ENCODE peak calls at places on chromosomes 2 and 18, in four cellular contexts. E is CD4-positive, alpha-beta memory T cell; I is SJSA1; K is ovary. L is an unnamed sample. For H3K36me3, the result is how much of the 10 kb centered on the place peaks cover.

GRCh38 chr2:6932833-6933232 is 15.6 kb downstream of the RNF144A start:
- DNase-seq in E (no peak), I (no peak), K (no peak), L (no peak)

GRCh38 chr18:32096936-32097335 is 5.3 kb downstream of the RNF138 start:
- DNase-seq in E (no peak), I (no peak), K (no peak), L (no peak)

GRCh38 chr2:120053891-120054290 is 41.0 kb downstream of the EPB41L5 start:
- DNase-seq in E (no peak), I (peak), K (no peak), L (no peak)

GRCh38 chr18:7632152-7633098 is 65.3 kb downstream of the PTPRM start:
- DNase-seq in E (no peak), I (no peak), K (no peak), L (no peak)

GRCh38 chr2:223944166-223944703 is 900 bp downstream of the WDFY1 start:
- DNase-seq in E (peak), I (peak), K (peak), L (peak)

GRCh38 chr18:12329125-12329698 is 21.2 kb downstream of the TUBB6 start:
- DNase-seq in E (no peak), I (no peak), K (no peak), L (no peak)

GRCh38 chr2:238709961-238710360 is 137.9 kb upstream of the TWIST2 start:
- DNase-seq in E (no peak), I (no peak), K (no peak), L (no peak)

GRCh38 chr2:16217271-16217670 is 276.9 kb downstream of the MYCN start:
- DNase-seq in E (no peak), I (no peak), K (no peak), L (no peak)

GRCh38 chr2:144516981-144517824 is 2.7 kb downstream of the ZEB2 start:
- DNase-seq in E (peak), I (peak), K (peak), L (peak)

GRCh38 chr2:19722486-19723420 is 179.0 kb downstream of the TTC32 start:
- DNase-seq in E (no peak), I (no peak), K (no peak), L (no peak)

GRCh38 chr2:112493858-112494648 is 12.1 kb downstream of the TTL start:
- DNase-seq in E (no peak), I (peak), K (no peak), L (no peak)

GRCh38 chr2:112491946-112492345 is 10.0 kb downstream of the TTL start:
- DNase-seq in E (no peak), I (no peak), K (no peak), L (no peak)

GRCh38 chr2:112488201-112488600 is 6.2 kb downstream of the TTL start:
- DNase-seq in E (no peak), I (no peak), K (no peak), L (no peak)

GRCh38 chr2:112494839-112495238 is 12.9 kb downstream of the TTL start:
- DNase-seq in E (no peak), I (no peak), K (no peak), L (no peak)

DNA sequence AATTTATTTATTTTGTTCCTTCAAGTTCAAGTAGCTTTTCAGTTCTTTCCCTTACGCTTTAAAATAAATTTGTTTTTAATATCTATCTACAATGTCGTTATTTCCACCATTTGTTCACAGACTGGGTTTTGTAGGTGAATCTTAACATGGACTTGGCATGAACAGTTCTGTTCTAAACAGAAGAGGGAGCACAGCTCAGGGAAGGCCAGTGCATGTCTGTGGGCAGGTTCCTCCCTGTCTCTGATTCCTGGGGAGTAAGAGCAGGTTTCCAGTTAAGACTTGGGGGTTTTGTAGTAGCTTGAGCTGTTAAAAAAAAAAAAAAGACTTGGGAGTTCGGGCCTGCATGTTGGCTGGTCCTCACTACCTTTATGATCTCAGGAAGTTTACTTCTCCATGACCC is 11.1 kb downstream of the TTL start:
- DNase-seq in E (no peak), I (no peak), K (no peak), L (no peak)
- H3K36me3 ChIP-seq in E (under half), I (under half), K (under half), L (under half)

GRCh38 chr2:46382331-46383112 is 85.3 kb downstream of the EPAS1 start:
- DNase-seq in E (no peak), I (no peak), K (no peak), L (no peak)

GRCh38 chr2:46384457-46384815 is 87.2 kb downstream of the EPAS1 start:
- DNase-seq in E (no peak), I (no peak), K (no peak), L (no peak)

GRCh38 chr2:46381871-46382270 is 84.7 kb downstream of the EPAS1 start:
- DNase-seq in E (no peak), I (no peak), K (no peak), L (no peak)

GRCh38 chr2:46383113-46383395 is 85.8 kb downstream of the EPAS1 start:
- DNase-seq in E (no peak), I (no peak), K (no peak), L (no peak)

DNA sequence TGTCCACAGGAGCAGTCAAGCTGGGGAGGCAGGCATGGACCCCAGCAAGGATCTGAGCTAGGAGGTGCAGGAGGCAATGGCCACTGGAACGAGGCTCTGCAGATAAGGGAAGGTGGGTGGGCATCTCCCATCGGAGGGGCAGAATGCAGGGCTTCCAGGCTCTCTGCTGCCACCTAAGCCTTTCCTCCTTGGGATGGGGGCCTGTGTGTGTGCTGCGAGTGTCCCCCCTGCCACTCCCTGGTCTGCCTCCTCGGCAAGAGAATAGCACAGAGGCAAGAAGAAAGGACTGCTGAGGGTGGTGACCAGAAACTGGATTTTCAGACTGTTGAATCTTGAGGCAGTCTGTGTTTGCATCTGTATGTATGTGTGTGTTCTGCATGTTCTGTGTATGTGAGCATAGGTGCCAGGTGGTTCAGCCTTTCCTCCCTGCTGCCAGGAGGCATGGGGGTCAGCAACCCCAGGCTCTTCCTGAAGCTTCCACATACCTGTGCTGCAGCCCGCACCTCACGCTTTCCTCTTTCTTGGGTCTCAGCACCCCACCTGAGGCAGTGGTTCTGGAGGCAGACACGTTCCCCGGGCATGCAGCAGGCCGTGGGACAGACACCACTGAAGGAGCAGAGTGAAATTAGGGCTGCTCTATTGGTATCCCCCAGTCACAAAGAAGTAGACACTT is 86.7 kb downstream of the EPAS1 start:
- DNase-seq in E (no peak), I (no peak), K (no peak), L (no peak)
- H3K36me3 ChIP-seq in E (under half), I (under half), K (under half), L (half or more)

GRCh38 chr2:43568226-43568625 is 27.6 kb downstream of the THADA start:
- DNase-seq in E (no peak), I (no peak), K (no peak), L (no peak)
- H3K36me3 ChIP-seq in E (under half), I (half or more), K (under half), L (half or more)

DNA sequence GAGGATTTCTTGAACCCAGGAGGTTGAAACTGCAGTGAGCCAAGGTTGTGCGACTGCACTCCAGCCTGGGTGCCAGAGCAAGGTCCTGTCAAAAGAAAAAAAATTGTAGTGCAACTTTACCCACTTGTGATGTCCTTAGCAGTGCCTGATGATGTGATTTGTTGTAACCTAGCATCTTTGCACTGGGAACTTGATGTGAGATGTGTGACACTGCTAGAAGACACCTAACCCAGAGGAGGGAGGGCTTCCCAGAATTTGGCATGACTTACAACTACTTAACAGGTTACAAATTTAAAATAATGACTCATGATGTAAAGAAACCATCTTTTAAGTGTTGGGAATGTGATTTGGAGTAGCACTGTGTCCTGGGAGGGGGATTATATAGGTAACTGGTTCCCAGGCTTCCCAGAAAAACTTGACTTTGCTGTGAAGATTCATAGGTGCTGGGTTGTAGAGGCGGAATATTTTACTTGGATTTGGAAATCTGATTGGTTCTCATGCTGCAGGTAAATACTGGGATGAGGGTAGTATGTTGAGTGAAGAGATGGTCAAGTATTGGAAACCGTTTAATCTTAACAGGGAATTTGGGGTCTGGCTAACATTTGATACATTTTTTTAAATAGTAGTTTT is 3.7 kb downstream of the EEF1B2 start:
- DNase-seq in E (no peak), I (no peak), K (no peak), L (no peak)
- H3K36me3 ChIP-seq in E (under half), I (half or more), K (under half), L (under half)

GRCh38 chr18:45900623-45901022 is 66.5 kb downstream of the EPG5 start:
- DNase-seq in E (no peak), I (no peak), K (no peak), L (no peak)
- H3K36me3 ChIP-seq in E (under half), I (half or more), K (under half), L (half or more)

GRCh38 chr2:101296314-101296809 is 12.1 kb downstream of the RNF149 start:
- DNase-seq in E (no peak), I (peak), K (no peak), L (no peak)
- H3K36me3 ChIP-seq in E (under half), I (under half), K (under half), L (under half)

L was measured in left ventricle myocardium inferior.